ENCODE peak calls at places on chromosomes 7 and 10, in seven cellular contexts. G is endothelial cell of umbilical vein, M is fibroblast of lung, K is A673, I is brain microvascular endothelial cell, A is heart left ventricle, E is GM23338. L is an unnamed sample.

GRCh38 chr7:100215895-100216294 is 3.9 kb upstream of the PVRIG start:
- DNase-seq in M (peak; percentile 19), E (no peak), K (no peak), G (no peak), I (no peak), A (peak; percentile 71), L (no peak)

GRCh38 chr10:71854031-71854430 is 3.0 kb upstream of the PSAP start:
- DNase-seq in E (no peak), G (no peak), I (no peak), K (no peak), A (no peak), M (peak; percentile 57), L (no peak)

GRCh38 chr10:132827861-132828539 is 42.1 kb upstream of the NKX6-2 start:
- DNase-seq in M (no peak), A (no peak), G (no peak), I (no peak), E (no peak), K (no peak), L (no peak)

GRCh38 chr10:109205929-109206585 is 717.3 kb downstream of the XPNPEP1 start:
- DNase-seq in I (peak; percentile 58), E (no peak), K (peak; percentile 82), G (no peak), M (peak; percentile 62), A (no peak), L (no peak)

GRCh38 chr7:8597565-8597964 is 164.2 kb downstream of the NXPH1 start:
- DNase-seq in K (no peak), A (no peak), M (no peak), I (no peak), G (no peak), E (no peak), L (no peak)

GRCh38 chr7:3591944-3592343 is 290.9 kb downstream of the SDK1 start:
- DNase-seq in G (no peak), I (no peak), E (no peak), M (no peak), K (peak; percentile 39), A (no peak), L (no peak)

GRCh38 chr7:148265896-148266295 is 324.7 kb upstream of the C7orf33 start:
- DNase-seq in G (no peak), M (no peak), A (no peak), I (no peak), K (no peak), E (no peak), L (no peak)

GRCh38 chr7:1923409-1924053 is 253.5 kb downstream of the ELFN1 start:
- DNase-seq in I (no peak), K (no peak), A (peak; percentile 12), G (no peak), E (no peak), M (no peak), L (no peak)

GRCh38 chr10:119104653-119105024 is 726 bp downstream of the DENND10 start:
- DNase-seq in A (peak; percentile 29), I (no peak), K (peak; percentile 42), E (peak; percentile 41), M (peak; percentile 18), G (peak; percentile 50), L (no peak)

DNA sequence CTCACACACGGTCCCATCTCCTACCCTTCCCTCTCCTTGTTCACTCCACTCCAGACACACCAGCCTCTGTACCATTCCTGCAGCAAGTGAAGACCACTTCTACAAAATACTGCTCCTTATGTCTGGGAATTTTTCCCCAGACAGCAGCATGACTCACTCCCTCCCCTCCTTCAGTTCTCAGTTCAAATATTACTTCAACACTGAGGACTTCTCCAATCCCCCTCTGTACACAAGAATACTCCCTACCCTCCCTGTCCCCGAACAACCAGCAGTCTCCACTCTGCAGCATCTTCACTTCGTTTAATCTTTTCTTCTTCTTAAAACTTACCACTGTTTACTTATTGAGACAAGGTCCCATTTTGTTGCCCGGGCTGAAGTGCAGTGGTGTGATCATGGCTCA is 473.9 kb downstream of the GPAM start:
- DNase-seq in G (no peak), E (no peak), A (no peak), I (no peak), M (no peak), K (no peak), L (no peak)
- TF ChIP-seq CTCF in G (no peak), E (no peak), A (no peak), I (no peak), M (no peak), K (no peak), L (no peak)

GRCh38 chr7:107879400-107880035 is 11.5 kb upstream of the DLD start:
- DNase-seq in G (peak; percentile 86), I (peak; percentile 68), E (peak; percentile 70), K (peak; percentile 73), M (peak; percentile 68), A (no peak), L (no peak)
- TF ChIP-seq CTCF in G (peak; percentile 65), I (peak; percentile 87), E (peak; percentile 96), K (peak; percentile 85), M (peak; percentile 88), A (peak; percentile 63), L (no peak)

DNA sequence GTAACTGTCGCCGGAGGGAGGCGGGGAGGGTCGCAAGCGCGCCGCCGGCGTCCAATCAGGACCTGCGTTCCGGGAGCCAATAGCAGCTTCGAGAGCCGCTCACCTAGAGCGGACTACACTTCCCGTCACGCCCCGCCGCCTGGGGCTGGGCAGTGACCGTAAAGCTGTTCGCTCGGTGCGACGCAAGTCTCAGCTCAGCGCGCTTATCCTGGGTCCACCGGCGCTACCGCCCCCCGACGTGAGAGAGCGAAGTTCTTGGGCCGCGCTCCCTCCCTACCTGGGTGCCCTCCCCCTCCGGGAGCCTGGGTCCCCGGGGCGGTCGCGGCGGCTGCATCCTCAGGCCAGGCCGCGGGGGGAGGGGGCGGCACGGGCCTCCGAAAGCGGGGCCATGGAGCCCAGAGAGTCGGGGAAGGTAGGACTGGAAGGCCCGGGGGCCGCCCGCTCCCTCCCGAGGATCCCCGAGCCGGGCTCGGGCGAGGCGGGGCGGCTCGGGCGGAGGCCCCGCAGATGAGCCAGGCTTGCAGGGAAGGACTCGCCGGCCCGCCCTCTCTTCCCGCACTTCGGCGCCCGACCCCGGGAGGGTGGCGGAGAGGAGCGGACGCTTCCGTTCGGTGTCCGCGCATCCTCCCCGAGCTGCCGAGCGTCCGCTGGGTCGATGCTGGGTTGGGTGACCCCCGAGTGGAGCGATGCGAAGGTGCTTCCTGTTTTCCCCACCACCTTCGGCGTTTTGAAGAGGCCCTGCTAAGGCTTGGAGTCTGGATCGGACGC is at the start of gene ZNF862:
- DNase-seq in M (peak; percentile 97), E (peak; percentile 99), G (peak; percentile 98), A (peak; percentile 99), K (peak; percentile 99), I (peak; percentile 98), L (peak; percentile 89)
- TF ChIP-seq CTCF in M (peak; percentile 6), E (no peak), G (no peak), A (no peak), K (no peak), I (peak; percentile 29), L (no peak)

GRCh38 chr10:78600740-78601139 is 468.0 kb upstream of the ZMIZ1 start:
- DNase-seq in K (no peak), G (no peak), I (no peak), M (no peak), E (no peak), A (no peak), L (no peak)

GRCh38 chr10:78596556-78596955 is 472.2 kb upstream of the ZMIZ1 start:
- DNase-seq in K (no peak), E (no peak), A (no peak), M (no peak), G (no peak), I (no peak), L (no peak)

GRCh38 chr10:78600121-78600665 is 468.6 kb upstream of the ZMIZ1 start:
- DNase-seq in E (no peak), M (no peak), G (no peak), I (no peak), A (no peak), K (no peak), L (no peak)

GRCh38 chr10:78597791-78598555 is 470.8 kb upstream of the ZMIZ1 start:
- DNase-seq in M (no peak), A (no peak), I (no peak), E (no peak), K (no peak), G (no peak), L (no peak)

DNA sequence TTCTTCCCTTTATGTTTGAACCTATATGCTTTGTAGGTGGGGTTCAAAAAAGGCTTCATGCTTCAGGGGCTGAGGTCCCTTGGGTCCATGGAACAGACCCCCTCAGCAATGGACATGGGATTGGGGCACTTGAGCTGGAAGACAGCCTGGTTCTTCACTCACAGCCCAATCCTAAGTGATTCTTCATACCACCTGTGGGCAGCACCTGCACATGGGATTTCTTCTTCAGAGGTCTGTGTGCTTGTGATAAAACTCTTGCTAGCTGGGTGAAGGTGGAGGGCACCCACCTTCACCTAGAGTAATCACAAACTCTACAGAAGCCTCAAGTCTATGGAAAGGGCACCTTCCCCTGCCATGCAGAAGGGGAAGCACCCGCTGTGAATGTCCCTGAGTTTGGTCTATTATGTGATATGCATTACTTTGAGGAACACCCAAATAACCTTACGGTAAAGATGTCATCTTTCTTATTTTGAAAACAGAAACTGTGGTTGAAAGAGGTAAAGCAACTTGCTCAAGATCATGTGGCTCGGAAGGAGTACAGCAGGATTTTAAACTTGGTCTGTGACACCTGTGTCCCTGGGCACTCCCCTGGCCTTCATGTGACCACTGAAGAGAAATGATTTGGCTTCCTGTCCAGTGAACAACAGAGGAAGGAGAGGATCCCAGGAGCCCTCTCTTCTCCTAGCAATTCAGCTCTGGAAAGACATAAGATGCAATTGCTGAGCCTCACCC is 469.5 kb upstream of the ZMIZ1 start:
- DNase-seq in I (no peak), E (no peak), M (no peak), K (no peak), A (no peak), G (no peak), L (no peak)
- TF ChIP-seq CTCF in I (no peak), E (no peak), M (no peak), K (no peak), A (no peak), G (no peak), L (no peak)

L was measured in activated B cell treated with CpG ODN at 0.5 μM for 24 hours.